ENCODE peak calls at places on chromosome 16, in six cellular contexts. S, P, Z, O, J and R are unnamed samples.

GRCh38 chr16:20178297-20178696 is 104.6 kb upstream of the GPR139 start:
- DNase-seq in S (no peak), P (no peak), Z (no peak), O (no peak), J (no peak), R (no peak)

GRCh38 chr16:55876854-55877253 is 1.7 kb upstream of the CES5A start:
- DNase-seq in S (no peak), P (no peak), Z (no peak), O (no peak), J (no peak), R (no peak)

GRCh38 chr16:24508614-24509013 is 30.8 kb upstream of the RBBP6 start:
- DNase-seq in S (peak), P (no peak), Z (no peak), O (peak), J (no peak), R (no peak)

GRCh38 chr16:4257646-4258556 is 14.9 kb downstream of the TFAP4 start:
- DNase-seq in S (no peak), P (no peak), Z (no peak), O (no peak), J (no peak), R (no peak)

GRCh38 chr16:22300427-22301071 is 3.3 kb downstream of the POLR3E start:
- DNase-seq in S (peak), P (no peak), Z (peak), O (peak), J (no peak), R (no peak)

GRCh38 chr16:88994704-88995103 is 17.7 kb upstream of the CBFA2T3 start:
- DNase-seq in S (no peak), P (no peak), Z (no peak), O (no peak), J (no peak), R (no peak)

GRCh38 chr16:60642956-60643355 is 1393.3 kb downstream of the CDH8 start:
- DNase-seq in S (peak), P (no peak), Z (no peak), O (peak), J (no peak), R (peak)

GRCh38 chr16:31754998-31755615 is 118.5 kb upstream of the ZNF267 start:
- DNase-seq in S (no peak), P (no peak), Z (no peak), O (peak), J (no peak), R (no peak)

GRCh38 chr16:10929853-10930754 is 12.2 kb downstream of the DEXI start:
- DNase-seq in S (no peak), P (no peak), Z (no peak), O (peak), J (no peak), R (no peak)

GRCh38 chr16:81790772-81791171 is 11.7 kb downstream of the PLCG2 start:
- DNase-seq in S (no peak), P (no peak), Z (no peak), O (peak), J (no peak), R (no peak)

GRCh38 chr16:5001986-5002385 is 31.7 kb downstream of the NAGPA start:
- DNase-seq in S (no peak), P (no peak), Z (no peak), O (no peak), J (no peak), R (no peak)

GRCh38 chr16:85475233-85475632 is 137.9 kb upstream of the GSE1 start:
- DNase-seq in S (no peak), P (no peak), Z (no peak), O (peak), J (no peak), R (no peak)

GRCh38 chr16:4212934-4213296 is 29.0 kb downstream of the SRL start:
- DNase-seq in S (peak), P (no peak), Z (no peak), O (peak), J (no peak), R (no peak)

GRCh38 chr16:17470871-17471744 is at the start of gene XYLT1:
- DNase-seq in S (peak), P (peak), Z (peak), O (peak), J (no peak), R (peak)

GRCh38 chr16:51022852-51023251 is 128.2 kb downstream of the SALL1 start:
- DNase-seq in S (no peak), P (no peak), Z (no peak), O (no peak), J (no peak), R (no peak)
- H3K27ac ChIP-seq in S (no peak), P (no peak), Z (no peak), O (no peak), J (no peak), R (no peak)

GRCh38 chr16:70495425-70496182 is 27.8 kb downstream of the COG4 start:
- DNase-seq in S (no peak), P (no peak), Z (no peak), O (no peak), J (no peak), R (no peak)

GRCh38 chr16:70493863-70494770 is 29.2 kb downstream of the COG4 start:
- DNase-seq in S (no peak), P (no peak), Z (no peak), O (peak), J (no peak), R (no peak)

GRCh38 chr16:70494777-70495176 is 28.6 kb downstream of the COG4 start:
- DNase-seq in S (no peak), P (no peak), Z (no peak), O (no peak), J (no peak), R (no peak)

GRCh38 chr16:70496513-70496912 is 26.8 kb downstream of the COG4 start:
- DNase-seq in S (no peak), P (no peak), Z (no peak), O (no peak), J (no peak), R (no peak)
- H3K27ac ChIP-seq in S (no peak), P (no peak), Z (no peak), O (no peak), J (no peak), R (no peak)

GRCh38 chr16:84406006-84406963 is 37.9 kb downstream of the ATP2C2 start:
- DNase-seq in S (no peak), P (no peak), Z (peak), O (no peak), J (no peak), R (no peak)
- H3K27ac ChIP-seq in S (no peak), P (no peak), Z (no peak), O (no peak), J (no peak), R (no peak)

GRCh38 chr16:28875134-28876015 is 2.9 kb upstream of the ATP2A1 start:
- DNase-seq in S (no peak), P (no peak), Z (no peak), O (no peak), J (no peak), R (no peak)
- H3K27ac ChIP-seq in S (peak), P (no peak), Z (no peak), O (no peak), J (no peak), R (no peak)

GRCh38 chr16:12587170-12587569 is 216.5 kb downstream of the CPPED1 start:
- DNase-seq in S (no peak), P (no peak), Z (no peak), O (no peak), J (no peak), R (no peak)
- H3K27ac ChIP-seq in S (no peak), P (no peak), Z (no peak), O (no peak), J (no peak), R (no peak)

GRCh38 chr16:25692307-25692706 is 548 bp downstream of the HS3ST4 start:
- DNase-seq in S (no peak), P (no peak), Z (peak), O (peak), J (no peak), R (no peak)

GRCh38 chr16:25693621-25694020 is 1.9 kb downstream of the HS3ST4 start:
- DNase-seq in S (no peak), P (no peak), Z (peak), O (no peak), J (no peak), R (no peak)

GRCh38 chr16:25690563-25691143 is 1.1 kb upstream of the HS3ST4 start:
- DNase-seq in S (no peak), P (no peak), Z (peak), O (no peak), J (no peak), R (no peak)

GRCh38 chr16:25691519-25692091 is at the start of gene HS3ST4:
- DNase-seq in S (no peak), P (no peak), Z (peak), O (peak), J (no peak), R (no peak)

DNA sequence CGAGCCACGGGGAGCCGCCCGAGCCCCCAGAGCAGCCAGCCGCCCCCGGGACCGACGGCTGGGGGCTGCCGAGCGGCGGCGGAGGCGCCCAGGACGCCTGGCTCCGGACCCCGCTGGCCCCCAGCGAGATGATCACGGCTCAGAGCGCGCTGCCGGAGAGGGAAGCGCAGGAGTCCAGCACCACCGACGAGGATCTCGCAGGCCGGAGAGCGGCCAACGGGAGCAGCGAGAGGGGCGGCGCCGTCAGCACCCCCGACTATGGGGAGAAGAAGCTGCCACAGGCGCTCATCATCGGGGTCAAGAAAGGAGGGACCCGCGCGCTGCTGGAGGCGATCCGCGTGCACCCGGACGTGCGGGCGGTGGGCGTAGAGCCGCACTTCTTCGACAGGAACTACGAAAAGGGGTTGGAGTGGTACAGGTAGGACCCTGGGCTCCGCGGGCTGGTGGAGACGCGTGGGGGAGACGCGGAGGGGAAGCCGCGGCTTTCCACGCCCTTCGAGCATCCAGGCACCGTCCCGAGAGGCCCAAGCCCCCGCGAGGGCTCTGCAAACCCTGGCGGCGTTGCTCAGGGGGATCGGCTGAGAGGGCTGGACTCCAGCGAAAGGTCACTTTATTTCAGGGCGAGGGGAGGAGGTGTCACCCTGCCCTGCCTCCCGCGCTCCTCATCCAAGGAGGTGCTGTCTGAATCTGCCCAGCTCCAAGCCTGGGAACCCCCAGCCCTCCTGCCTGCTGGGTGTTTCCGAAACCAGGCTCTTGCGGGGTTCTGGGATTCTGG is 1.2 kb downstream of the HS3ST4 start:
- DNase-seq in S (no peak), P (no peak), Z (peak), O (no peak), J (no peak), R (no peak)
- H3K27ac ChIP-seq in S (no peak), P (no peak), Z (no peak), O (no peak), J (no peak), R (no peak)

GRCh38 chr16:13307255-13307654 is 405.9 kb downstream of the SHISA9 start:
- DNase-seq in S (peak), P (no peak), Z (no peak), O (peak), J (no peak), R (peak)
- H3K27ac ChIP-seq in S (no peak), P (no peak), Z (no peak), O (no peak), J (no peak), R (peak)

GRCh38 chr16:67936124-67936875 is at the start of gene PSMB10:
- DNase-seq in S (peak), P (peak), Z (peak), O (peak), J (peak), R (no peak)

GRCh38 chr16:67935096-67935401 is 1.6 kb downstream of the PSMB10 start:
- DNase-seq in S (no peak), P (no peak), Z (no peak), O (peak), J (no peak), R (no peak)

GRCh38 chr16:67935402-67936123 is 1.1 kb downstream of the PSMB10 start:
- DNase-seq in S (peak), P (peak), Z (peak), O (peak), J (peak), R (peak)

GRCh38 chr16:67933805-67934204 is 2.1 kb upstream of the CTRL start:
- DNase-seq in S (no peak), P (no peak), Z (no peak), O (no peak), J (no peak), R (no peak)

GRCh38 chr16:67934306-67935095 is 2.1 kb downstream of the PSMB10 start:
- DNase-seq in S (no peak), P (no peak), Z (no peak), O (no peak), J (no peak), R (no peak)
- H3K27ac ChIP-seq in S (peak), P (peak), Z (no peak), O (no peak), J (no peak), R (no peak)

DNA sequence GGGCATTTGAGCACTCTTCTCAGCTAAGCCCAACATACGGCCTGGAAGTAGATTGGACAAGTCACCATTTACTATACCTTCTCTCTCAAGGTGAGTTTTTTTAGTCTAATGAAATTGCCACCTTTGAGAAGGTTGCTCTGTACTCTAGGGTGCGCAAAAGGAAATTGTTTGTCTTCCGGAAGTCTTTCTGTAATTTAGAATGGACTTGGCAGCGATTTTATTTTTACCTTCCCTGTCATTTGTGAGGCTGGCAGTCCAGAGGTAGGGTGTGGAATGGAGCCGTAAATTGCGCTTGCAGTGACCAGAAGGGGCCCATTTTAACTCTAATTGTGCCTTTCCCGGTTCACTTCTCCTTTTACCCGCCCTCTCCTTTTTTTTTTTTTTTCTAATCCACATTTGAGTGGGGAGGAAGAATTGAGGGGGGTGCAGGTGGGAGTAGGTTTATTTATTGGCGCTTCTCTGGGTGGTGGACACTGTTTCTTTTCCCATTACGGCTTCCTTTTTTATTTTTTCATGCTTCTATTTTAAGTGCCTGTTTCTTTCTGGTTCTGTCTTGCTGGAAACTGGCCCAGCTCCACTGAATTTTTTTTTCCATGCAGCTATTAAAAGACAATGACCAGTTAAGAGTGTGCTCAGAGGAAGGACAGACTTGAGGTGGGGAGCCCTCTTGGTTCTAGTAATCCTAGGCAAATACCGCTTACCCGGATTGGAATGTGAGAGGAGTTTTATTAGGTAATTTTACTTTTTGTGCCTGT is 89.7 kb upstream of the CLEC18A start:
- DNase-seq in S (no peak), P (no peak), Z (no peak), O (peak), J (no peak), R (no peak)
- H3K27ac ChIP-seq in S (no peak), P (no peak), Z (no peak), O (no peak), J (peak), R (no peak)

GRCh38 chr16:70665113-70665694 is 18.8 kb downstream of the IL34 start:
- DNase-seq in S (no peak), P (no peak), Z (no peak), O (no peak), J (no peak), R (no peak)

GRCh38 chr16:70664325-70665112 is 18.2 kb downstream of the IL34 start:
- DNase-seq in S (no peak), P (no peak), Z (no peak), O (no peak), J (no peak), R (no peak)

GRCh38 chr16:70661918-70662641 is 15.7 kb downstream of the IL34 start:
- DNase-seq in S (no peak), P (no peak), Z (no peak), O (no peak), J (no peak), R (no peak)

GRCh38 chr16:70662991-70663523 is 16.7 kb downstream of the IL34 start:
- DNase-seq in S (no peak), P (no peak), Z (no peak), O (no peak), J (no peak), R (no peak)

GRCh38 chr16:70663524-70664324 is 17.4 kb downstream of the IL34 start:
- DNase-seq in S (no peak), P (no peak), Z (no peak), O (no peak), J (no peak), R (no peak)
- H3K27ac ChIP-seq in S (peak), P (no peak), Z (no peak), O (no peak), J (no peak), R (no peak)